ENCODE peak calls at places on chromosome 15, in ten cellular contexts. T, D, R, F, N, I, U, C, S and O are unnamed samples.

GRCh38 chr15:44195151-44195740 is at the start of gene FRMD5:
- DNase-seq in F (peak; percentile 65), D (peak; percentile 95), R (peak; percentile 87), I (peak; percentile 84), U (peak; percentile 96), S (peak; percentile 74), N (peak; percentile 98), T (peak; percentile 96), C (peak; percentile 87), O (peak; percentile 89)

GRCh38 chr15:39318231-39318630 is 262.6 kb upstream of the THBS1 start:
- DNase-seq in C (no peak), N (no peak), D (no peak), U (no peak), I (no peak), F (no peak), R (no peak), S (no peak), T (no peak), O (no peak)

GRCh38 chr15:69887018-69887417 is 210.7 kb downstream of the TLE3 start:
- DNase-seq in C (no peak), N (no peak), I (no peak), S (no peak), U (no peak), R (no peak), D (no peak), T (no peak), F (no peak), O (no peak)

GRCh38 chr15:72175186-72176044 is 22.2 kb downstream of the GRAMD2A start:
- DNase-seq in S (no peak), I (no peak), F (no peak), C (no peak), T (no peak), U (no peak), N (no peak), D (no peak), R (no peak), O (no peak)

GRCh38 chr15:68650901-68651709 is 72.3 kb downstream of the CORO2B start:
- DNase-seq in N (peak; percentile 96), D (no peak), S (peak; percentile 73), U (peak; percentile 74), F (no peak), C (no peak), I (no peak), T (no peak), R (no peak), O (no peak)

GRCh38 chr15:78316211-78317077 is 17.0 kb upstream of the SKIC8 start:
- DNase-seq in N (peak; percentile 80), R (no peak), S (no peak), I (no peak), D (no peak), U (no peak), F (no peak), T (no peak), C (peak; percentile 29), O (no peak)

GRCh38 chr15:93895976-93896770 is 335.2 kb upstream of the MCTP2 start:
- DNase-seq in D (no peak), F (no peak), I (no peak), U (no peak), T (no peak), S (no peak), C (no peak), R (no peak), N (no peak), O (no peak)

GRCh38 chr15:92611995-92612745 is 43.4 kb downstream of the FAM174B start:
- DNase-seq in F (no peak), D (no peak), N (no peak), C (no peak), R (no peak), S (no peak), I (no peak), T (peak; percentile 19), U (no peak), O (no peak)

GRCh38 chr15:32641517-32642059 is at the start of gene SCG5:
- DNase-seq in D (peak; percentile 49), I (no peak), F (no peak), R (no peak), S (no peak), T (peak; percentile 48), U (peak; percentile 48), N (peak; percentile 86), C (no peak), O (no peak)

GRCh38 chr15:57003418-57003817 is 85.0 kb downstream of the TCF12 start:
- DNase-seq in R (no peak), F (no peak), C (no peak), T (peak; percentile 81), N (no peak), I (no peak), U (no peak), D (peak; percentile 93), S (no peak), O (no peak)

GRCh38 chr15:66679657-66680108 is 22.4 kb upstream of the SMAD6 start:
- DNase-seq in F (no peak), S (no peak), U (no peak), R (no peak), I (no peak), C (no peak), N (peak; percentile 72), D (peak; percentile 20), T (peak; percentile 9), O (no peak)

GRCh38 chr15:22806156-22806555 is 19.7 kb downstream of the NIPA1 start:
- DNase-seq in C (no peak), S (no peak), I (no peak), N (no peak), D (no peak), R (no peak), U (no peak), F (no peak), T (no peak), O (no peak)

GRCh38 chr15:68415061-68415460 is 16.9 kb downstream of the ITGA11 start:
- DNase-seq in F (no peak), U (no peak), N (no peak), I (no peak), D (no peak), C (no peak), S (no peak), R (no peak), T (no peak), O (no peak)

GRCh38 chr15:40782609-40783227 is 12.9 kb downstream of the C15orf62 start:
- DNase-seq in R (peak; percentile 79), D (no peak), I (peak; percentile 81), N (peak; percentile 75), F (no peak), C (peak; percentile 85), U (no peak), T (no peak), S (peak; percentile 86), O (peak; percentile 73)

DNA sequence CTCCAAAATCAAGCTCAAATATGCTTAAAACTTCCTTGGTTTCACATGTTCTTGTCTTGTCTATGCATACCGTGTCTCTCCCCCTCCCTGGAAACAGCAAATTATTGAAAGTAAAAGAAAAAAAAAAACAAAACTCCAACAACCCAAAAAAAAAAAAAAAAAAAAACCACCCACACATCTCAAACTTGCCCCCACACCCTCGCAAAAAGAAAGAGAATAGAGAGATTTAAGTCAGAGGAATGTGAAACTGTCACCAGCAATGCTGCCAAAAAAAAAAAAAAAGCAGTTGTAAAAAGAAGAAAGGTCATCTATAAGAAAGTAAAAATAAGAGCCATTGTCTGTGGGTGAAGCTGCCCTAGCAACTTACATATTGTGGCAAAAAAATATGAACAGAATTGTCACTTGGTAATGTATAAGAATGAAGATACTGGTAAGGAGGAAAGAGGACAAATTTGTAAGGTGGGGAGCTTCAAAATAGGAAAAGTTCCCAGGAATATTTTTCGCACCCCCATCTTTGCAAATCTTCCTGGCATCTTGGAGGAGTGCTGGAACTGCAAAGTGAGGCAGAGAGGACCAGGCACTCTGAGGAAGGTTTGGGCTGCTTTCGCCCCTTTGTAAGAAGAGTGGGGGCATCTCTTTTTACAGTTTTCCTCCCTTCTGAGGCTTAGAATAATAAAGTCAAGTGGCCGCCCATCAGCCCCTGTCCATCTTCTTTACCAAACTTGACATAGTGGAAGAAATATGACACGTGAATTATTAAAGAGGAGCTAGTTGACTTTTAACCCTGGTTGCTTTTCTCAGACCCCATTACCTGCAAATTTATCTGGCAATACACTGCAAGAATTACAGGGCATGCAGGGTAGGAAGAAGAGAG is 81.8 kb downstream of the NR2F2 start:
- DNase-seq in N (no peak), C (no peak), S (no peak), F (no peak), U (no peak), D (no peak), I (no peak), T (no peak), R (no peak), O (no peak)
- H3K27me3 ChIP-seq in N (peaks cover 100% of the 10 kb centered on the region), C (peaks cover 17% of the 10 kb centered on the region), S (peaks cover 55% of the 10 kb centered on the region), F (peaks cover 40% of the 10 kb centered on the region), U (peaks cover 84% of the 10 kb centered on the region), D (peaks cover 90% of the 10 kb centered on the region), I (peaks cover 3% of the 10 kb centered on the region), T (peaks cover 64% of the 10 kb centered on the region), R (peaks cover 25% of the 10 kb centered on the region), O (peaks cover 5% of the 10 kb centered on the region)

DNA sequence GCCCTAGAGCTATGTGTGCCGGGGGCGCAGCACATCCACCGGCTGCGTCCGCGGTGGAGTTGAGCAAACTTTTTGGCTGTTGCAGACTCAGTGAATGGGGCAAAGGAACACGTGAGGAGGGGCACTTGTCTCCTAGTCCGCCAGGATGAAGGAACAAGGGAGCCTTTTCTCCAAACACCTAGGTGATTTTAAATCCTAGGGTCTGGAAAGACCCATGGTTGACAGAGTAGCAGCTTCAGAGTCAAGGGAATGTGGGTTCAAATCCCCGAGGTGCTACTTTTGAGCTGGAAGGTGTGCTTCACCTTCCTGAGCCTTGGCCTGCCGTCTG is 648 bp downstream of the ACAN start:
- DNase-seq in F (no peak), T (no peak), U (no peak), R (no peak), S (no peak), D (no peak), I (no peak), C (no peak), N (no peak), O (no peak)
- H3K4me3 ChIP-seq in F (no peak overlapping the region), T (no peak overlapping the region), U (no peak overlapping the region), R (no peak overlapping the region), S (no peak overlapping the region), D (no peak overlapping the region), I (no peak overlapping the region), C (no peak overlapping the region), N (peak overlapping the region; percentile 60), O (no peak overlapping the region)

DNA sequence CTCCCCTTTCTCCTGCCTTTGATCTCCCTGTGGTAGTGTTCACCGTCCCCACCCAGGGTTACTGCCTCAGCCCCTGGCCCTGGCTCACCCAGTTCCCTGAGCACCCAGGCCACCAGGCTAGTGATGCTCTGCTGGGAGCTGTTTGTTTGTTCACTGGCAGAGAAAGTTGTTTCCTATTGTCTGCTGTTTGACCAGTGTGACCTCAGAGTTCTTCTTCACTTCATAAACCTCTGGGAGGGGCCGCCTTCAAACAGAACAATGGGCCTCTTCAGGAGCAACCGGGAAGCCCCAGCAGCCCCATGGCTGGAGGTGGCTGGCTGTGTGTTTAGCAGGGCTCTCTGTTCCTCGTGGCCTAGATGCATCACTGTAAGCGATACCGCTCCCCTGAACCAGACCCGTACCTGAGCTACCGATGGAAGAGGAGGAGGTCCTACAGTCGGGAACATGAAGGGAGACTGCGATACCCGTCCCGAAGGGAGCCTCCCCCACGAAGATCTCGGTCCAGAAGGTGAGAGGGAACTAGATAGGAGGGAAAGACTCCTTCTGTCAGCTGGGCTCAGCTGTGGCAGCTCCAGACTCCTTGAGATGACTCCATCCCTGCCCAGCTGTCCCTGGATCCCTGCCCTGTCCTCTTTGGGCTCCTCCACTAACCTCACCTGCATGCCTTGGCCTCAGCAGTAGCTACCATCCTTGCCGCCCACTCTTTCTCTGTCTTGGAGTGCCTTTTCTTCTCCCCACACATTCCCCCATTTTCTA is 3.4 kb downstream of the CLK3 start:
- DNase-seq in T (no peak), F (no peak), C (no peak), N (peak; percentile 32), D (no peak), I (no peak), R (no peak), S (peak; percentile 31), U (no peak), O (no peak)
- H3K36me3 ChIP-seq in T (peaks cover 35% of the 10 kb centered on the region), F (peaks cover 5% of the 10 kb centered on the region), C (peaks cover 48% of the 10 kb centered on the region), N (peaks cover 32% of the 10 kb centered on the region), D (peaks cover 49% of the 10 kb centered on the region), I (peaks cover 50% of the 10 kb centered on the region), R (peaks cover 50% of the 10 kb centered on the region), S (peaks cover 52% of the 10 kb centered on the region), U (peaks cover 62% of the 10 kb centered on the region), O (peaks cover 3% of the 10 kb centered on the region)

GRCh38 chr15:88609344-88609743 is 11.8 kb upstream of the AEN start:
- DNase-seq in T (no peak), F (no peak), D (no peak), S (no peak), C (no peak), I (no peak), R (no peak), N (peak; percentile 68), U (no peak), O (no peak)
- H3K27me3 ChIP-seq in T (peaks cover 25% of the 10 kb centered on the region), F (peaks cover 40% of the 10 kb centered on the region), D (peaks cover 47% of the 10 kb centered on the region), S (peaks cover 26% of the 10 kb centered on the region), C (peaks cover 41% of the 10 kb centered on the region), I (peaks cover 35% of the 10 kb centered on the region), R (peaks cover 6% of the 10 kb centered on the region), N (peaks cover 32% of the 10 kb centered on the region), U (peaks cover 30% of the 10 kb centered on the region), O (peaks cover 53% of the 10 kb centered on the region)